ENCODE peak calls at places on chromosomes 13 and 19, in seven cellular contexts. R, I, P, L, Q, V and X are unnamed samples.
A peak's percentile ranks its signal among the peaks of the same experiment; 100 is the strongest.

GRCh38 chr13:111956261-111957151 is 110.4 kb upstream of the SOX1 start:
- DNase-seq in R (peak; percentile 21), I (peak; percentile 54), P (no peak), L (no peak), Q (no peak), V (no peak), X (peak; percentile 46)

GRCh38 chr19:15282311-15282705 is 50.0 kb downstream of the BRD4 start:
- DNase-seq in R (no peak), I (no peak), P (no peak), L (no peak), Q (no peak), V (no peak), X (peak; percentile 8)

GRCh38 chr19:2912306-2912705 is 11.6 kb downstream of the ZNF57 start:
- DNase-seq in R (no peak), I (no peak), P (no peak), L (no peak), Q (no peak), V (no peak), X (no peak)

GRCh38 chr13:22193070-22193469 is 522.2 kb downstream of the FGF9 start:
- DNase-seq in R (no peak), I (no peak), P (no peak), L (no peak), Q (no peak), V (no peak), X (no peak)

GRCh38 chr13:80945328-80945727 is 604.4 kb upstream of the SPRY2 start:
- DNase-seq in R (peak; percentile 26), I (no peak), P (no peak), L (no peak), Q (no peak), V (peak; percentile 25), X (no peak)

GRCh38 chr19:30119180-30119920 is 177.3 kb downstream of the URI1 start:
- DNase-seq in R (no peak), I (no peak), P (no peak), L (no peak), Q (no peak), V (no peak), X (peak; percentile 65)

GRCh38 chr19:872266-872951 is 12.9 kb downstream of the CFD start:
- DNase-seq in R (peak; percentile 68), I (no peak), P (peak; percentile 37), L (peak; percentile 92), Q (no peak), V (no peak), X (peak; percentile 94)

GRCh38 chr19:4567584-4568071 is 8.1 kb upstream of the SEMA6B start:
- DNase-seq in R (peak; percentile 62), I (no peak), P (peak; percentile 80), L (peak; percentile 71), Q (no peak), V (peak; percentile 66), X (peak; percentile 88)

GRCh38 chr19:15448778-15449619 is 757 bp downstream of the WIZ start:
- DNase-seq in R (no peak), I (no peak), P (no peak), L (no peak), Q (no peak), V (no peak), X (peak; percentile 86)

GRCh38 chr13:46698910-46699460 is 98.0 kb downstream of the ESD start:
- DNase-seq in R (no peak), I (no peak), P (no peak), L (no peak), Q (no peak), V (no peak), X (no peak)

GRCh38 chr19:8635422-8635821 is 5.0 kb downstream of the NFILZ start:
- DNase-seq in R (no peak), I (no peak), P (no peak), L (no peak), Q (no peak), V (no peak), X (no peak)

GRCh38 chr13:91372813-91373420 is 25.4 kb downstream of the MIR17HG start:
- DNase-seq in R (no peak), I (no peak), P (no peak), L (no peak), Q (no peak), V (no peak), X (no peak)

GRCh38 chr19:4139614-4140236 is 13.7 kb upstream of the CREB3L3 start:
- DNase-seq in R (peak; percentile 91), I (peak; percentile 82), P (peak; percentile 85), L (peak; percentile 94), Q (peak; percentile 53), V (peak; percentile 21), X (peak; percentile 96)

GRCh38 chr13:100235311-100235901 is 146.5 kb downstream of the PCCA start:
- DNase-seq in R (no peak), I (no peak), P (peak; percentile 42), L (no peak), Q (peak; percentile 26), V (no peak), X (no peak)

GRCh38 chr13:91139232-91139631 is 208.3 kb upstream of the MIR17HG start:
- DNase-seq in R (no peak), I (no peak), P (no peak), L (no peak), Q (no peak), V (no peak), X (no peak)

GRCh38 chr13:105063676-105064075 is 1471.8 kb downstream of the EFNB2 start:
- DNase-seq in R (no peak), I (no peak), P (no peak), L (no peak), Q (no peak), V (no peak), X (no peak)

GRCh38 chr19:13817615-13818371 is 22.6 kb downstream of the ZSWIM4 start:
- DNase-seq in R (peak; percentile 87), I (no peak), P (no peak), L (peak; percentile 87), Q (peak; percentile 81), V (peak; percentile 98), X (peak; percentile 72)

GRCh38 chr13:64414381-64414780 is 2815.8 kb downstream of the PCDH9 start:
- DNase-seq in R (no peak), I (no peak), P (no peak), L (no peak), Q (no peak), V (no peak), X (no peak)

GRCh38 chr13:64413529-64413928 is 2816.6 kb downstream of the PCDH9 start:
- DNase-seq in R (no peak), I (no peak), P (no peak), L (no peak), Q (no peak), V (no peak), X (no peak)

DNA sequence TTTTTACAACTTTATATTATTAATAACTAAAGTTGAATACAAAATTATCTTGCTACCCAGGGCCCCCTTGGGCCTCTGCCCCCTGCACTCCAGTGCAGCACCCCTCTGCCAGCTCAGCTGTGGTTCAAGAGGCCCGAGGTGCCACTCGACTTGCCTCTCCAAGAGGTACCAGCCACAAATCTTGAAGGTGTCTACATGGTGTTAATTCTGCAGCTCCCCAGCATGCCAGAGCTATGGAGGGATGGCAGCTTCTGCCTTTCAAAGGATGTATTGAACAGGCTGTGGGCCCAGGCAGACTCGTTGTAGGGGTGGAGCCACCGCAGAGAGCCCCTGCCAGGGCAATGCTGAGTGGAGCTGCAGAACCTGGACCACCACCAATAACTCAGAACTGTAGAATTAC is 2819.5 kb downstream of the PCDH9 start:
- DNase-seq in R (no peak), I (no peak), P (no peak), L (no peak), Q (no peak), V (no peak), X (peak; percentile 54)
- TF ChIP-seq POLR2AphosphoS5 in R (no peak), I (no peak), P (no peak), L (no peak), Q (no peak), V (no peak), X (no peak)

GRCh38 chr19:12793290-12794195 is 2.3 kb downstream of the JUNB start:
- DNase-seq in R (peak; percentile 95), I (peak; percentile 97), P (peak; percentile 87), L (peak; percentile 95), Q (peak; percentile 94), V (no peak), X (peak; percentile 99)
- TF ChIP-seq CTCF in R (no peak), I (no peak), P (no peak), L (no peak), Q (peak; percentile 30), V (no peak), X (peak; percentile 18)

GRCh38 chr19:35862528-35862927 is 5.8 kb downstream of the KIRREL2 start:
- DNase-seq in R (no peak), I (no peak), P (no peak), L (no peak), Q (no peak), V (no peak), X (no peak)

GRCh38 chr19:35859414-35859813 is 2.7 kb downstream of the KIRREL2 start:
- DNase-seq in R (no peak), I (no peak), P (no peak), L (no peak), Q (no peak), V (no peak), X (no peak)

GRCh38 chr19:35861640-35862160 is 5.0 kb downstream of the KIRREL2 start:
- DNase-seq in R (no peak), I (no peak), P (no peak), L (no peak), Q (no peak), V (no peak), X (no peak)

GRCh38 chr19:35860436-35860817 is 3.7 kb downstream of the KIRREL2 start:
- DNase-seq in R (no peak), I (no peak), P (no peak), L (no peak), Q (no peak), V (no peak), X (no peak)

DNA sequence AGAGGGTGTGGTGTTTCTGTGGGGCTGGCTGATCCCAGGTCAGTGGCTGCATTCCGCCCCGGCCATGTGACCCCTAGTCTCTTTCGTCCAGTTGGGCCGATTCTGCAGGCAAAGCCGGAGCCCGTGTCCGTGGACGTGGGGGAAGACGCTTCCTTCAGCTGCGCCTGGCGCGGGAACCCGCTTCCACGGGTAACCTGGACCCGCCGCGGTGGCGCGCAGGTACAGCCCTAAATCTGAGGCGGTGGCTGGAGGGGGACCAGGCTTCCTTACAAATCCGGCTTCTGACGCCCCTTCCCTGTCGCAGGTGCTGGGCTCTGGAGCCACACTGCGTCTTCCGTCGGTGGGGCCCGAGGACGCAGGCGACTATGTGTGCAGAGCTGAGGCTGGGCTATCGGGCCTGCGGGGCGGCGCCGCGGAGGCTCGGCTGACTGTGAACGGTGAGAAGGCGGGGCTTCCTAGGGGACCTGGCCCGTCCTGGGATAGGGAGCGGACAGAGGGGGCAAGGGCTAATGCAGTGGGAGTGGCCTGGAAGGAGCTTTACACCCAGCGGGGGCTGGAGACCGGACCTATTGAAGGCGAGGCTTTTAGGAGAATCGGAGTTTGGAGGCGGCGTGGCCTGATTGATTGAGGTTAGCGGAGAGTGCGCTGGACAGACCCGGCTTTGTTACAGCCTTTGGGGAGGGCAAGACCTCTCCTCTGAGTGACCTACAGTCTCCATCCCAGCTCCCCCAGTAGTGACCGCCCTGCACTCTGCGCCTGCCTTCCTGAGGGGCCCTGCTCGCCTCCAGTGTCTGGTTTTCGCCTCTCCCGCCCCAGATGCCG is 4.3 kb downstream of the KIRREL2 start:
- DNase-seq in R (peak; percentile 48), I (no peak), P (no peak), L (no peak), Q (no peak), V (peak; percentile 79), X (no peak)
- TF ChIP-seq POLR2AphosphoS5 in R (no peak), I (no peak), P (no peak), L (no peak), Q (no peak), V (no peak), X (no peak)

DNA sequence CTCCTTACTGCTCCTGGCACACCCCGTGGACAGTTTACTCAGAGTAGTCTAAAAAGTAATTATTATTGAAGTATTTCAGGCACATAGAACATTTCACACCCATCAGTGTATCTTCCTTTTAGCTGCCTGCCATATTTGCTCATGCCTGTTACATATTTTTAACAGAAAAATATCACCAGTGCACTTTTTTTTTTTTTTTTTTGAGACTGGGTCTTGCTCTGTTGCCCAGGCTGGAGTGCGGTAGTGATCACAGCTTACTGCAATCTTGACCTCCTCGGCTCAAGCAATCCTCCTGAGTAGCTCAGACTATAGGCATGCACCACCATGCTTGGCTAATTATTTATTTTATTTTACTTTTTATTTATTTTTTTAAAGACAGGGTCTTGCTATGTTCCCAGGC is 40.7 kb upstream of the GPI start:
- DNase-seq in R (no peak), I (peak; percentile 0), P (no peak), L (no peak), Q (no peak), V (no peak), X (no peak)
- TF ChIP-seq CTCF in R (no peak), I (no peak), P (no peak), L (no peak), Q (no peak), V (no peak), X (no peak)